ENCODE peak calls at places on chromosomes 13 and 19, in eight cellular contexts. E, I, S, V, X, B, J and F are unnamed samples.

GRCh38 chr13:94120878-94121277 is 358.6 kb downstream of the DCT start:
- DNase-seq in S (no peak), B (no peak), I (no peak), V (no peak), E (no peak), X (no peak), J (no peak), F (no peak)

GRCh38 chr19:11435833-11436313 is 438 bp downstream of the PRKCSH start:
- DNase-seq in I (no peak), X (peak; percentile 44), V (no peak), J (peak; percentile 20), S (peak; percentile 32), B (peak; percentile 65), E (no peak), F (no peak)

GRCh38 chr13:101155920-101156319 is 260.4 kb downstream of the NALCN start:
- DNase-seq in X (no peak), V (no peak), B (no peak), J (peak; percentile 16), S (no peak), E (no peak), I (no peak), F (no peak)

GRCh38 chr19:10836478-10837325 is 690 bp upstream of the TMED1 start:
- DNase-seq in B (peak; percentile 90), X (peak; percentile 94), J (peak; percentile 84), V (peak; percentile 67), E (no peak), S (no peak), I (peak; percentile 92), F (no peak)

GRCh38 chr19:49676136-49676689 is 858 bp upstream of the PRMT1 start:
- DNase-seq in B (peak; percentile 93), J (peak; percentile 97), V (peak; percentile 73), I (no peak), X (no peak), S (peak; percentile 97), E (no peak), F (no peak)

GRCh38 chr13:35888327-35888940 is 242.7 kb downstream of the DCLK1 start:
- DNase-seq in V (no peak), E (no peak), S (no peak), X (no peak), I (no peak), B (no peak), J (peak; percentile 59), F (no peak)

GRCh38 chr19:5627395-5627904 is 4.6 kb downstream of the SAFB start:
- DNase-seq in B (peak; percentile 80), J (peak; percentile 76), I (peak; percentile 74), S (peak; percentile 31), E (no peak), X (no peak), V (peak; percentile 26), F (no peak)

GRCh38 chr13:101453784-101454201 is 1.3 kb downstream of the ITGBL1 start:
- DNase-seq in S (no peak), X (no peak), V (peak; percentile 61), J (no peak), I (peak; percentile 71), E (no peak), B (no peak), F (no peak)

GRCh38 chr13:93797463-93797862 is 570.9 kb downstream of the GPC6 start:
- DNase-seq in I (no peak), E (no peak), X (no peak), J (peak; percentile 8), B (no peak), V (no peak), S (no peak), F (no peak)

GRCh38 chr19:1945899-1946298 is 4.9 kb downstream of the CSNK1G2 start:
- DNase-seq in X (peak; percentile 62), I (no peak), V (peak; percentile 91), E (no peak), S (peak; percentile 44), J (peak; percentile 49), B (peak; percentile 66), F (no peak)

GRCh38 chr19:3721131-3721899 is 13.1 kb downstream of the TJP3 start:
- DNase-seq in X (peak; percentile 98), E (peak; percentile 92), J (peak; percentile 69), S (peak; percentile 81), V (peak; percentile 99), I (peak; percentile 78), B (peak; percentile 97), F (peak; percentile 83)

GRCh38 chr13:49838989-49839388 is 46.5 kb upstream of the KPNA3 start:
- DNase-seq in X (peak; percentile 68), S (no peak), E (no peak), B (no peak), V (no peak), J (no peak), I (no peak), F (no peak)

GRCh38 chr19:55098716-55099556 is 18.5 kb downstream of the PPP1R12C start:
- DNase-seq in J (no peak), V (no peak), E (no peak), B (no peak), I (no peak), X (no peak), S (no peak), F (no peak)

GRCh38 chr19:38744906-38745305 is 632 bp upstream of the CAPN12 start:
- DNase-seq in X (no peak), B (no peak), E (no peak), J (no peak), S (no peak), I (no peak), V (no peak), F (no peak)

GRCh38 chr19:56145698-56146097 is 4.6 kb downstream of the ZNF444 start:
- DNase-seq in J (no peak), E (no peak), S (no peak), X (no peak), V (no peak), B (no peak), I (no peak), F (no peak)

GRCh38 chr13:51523082-51523518 is 61.2 kb upstream of the WDFY2 start:
- DNase-seq in E (no peak), I (no peak), S (peak; percentile 80), B (no peak), V (no peak), X (no peak), J (peak; percentile 88), F (peak; percentile 33)

GRCh38 chr19:27392027-27392632 is 1820.8 kb downstream of the UQCRFS1 start:
- DNase-seq in B (no peak), I (peak; percentile 48), X (no peak), E (no peak), S (no peak), J (no peak), V (no peak), F (no peak)

GRCh38 chr19:15330801-15331418 is 1.4 kb downstream of the BRD4 start:
- DNase-seq in J (peak; percentile 74), I (no peak), V (no peak), B (peak; percentile 51), E (no peak), X (no peak), S (peak; percentile 83), F (peak; percentile 59)

GRCh38 chr13:60379837-60380236 is 17.2 kb upstream of the TDRD3 start:
- DNase-seq in V (no peak), S (no peak), I (no peak), E (no peak), B (no peak), J (no peak), X (no peak), F (no peak)

GRCh38 chr13:31234729-31235128 is 35.0 kb downstream of the B3GLCT start:
- DNase-seq in E (no peak), V (no peak), X (no peak), I (no peak), J (peak; percentile 8), S (no peak), B (no peak), F (no peak)
- TF ChIP-seq CTCF in E (no peak), V (no peak), X (peak; percentile 23), I (no peak), J (peak; percentile 31), S (peak; percentile 45), B (no peak), F (no peak)

GRCh38 chr13:23510979-23511735 is 59.1 kb upstream of the TNFRSF19 start:
- DNase-seq in X (peak; percentile 58), V (peak; percentile 17), J (peak; percentile 50), I (no peak), E (no peak), S (peak; percentile 51), B (no peak), F (no peak)
- TF ChIP-seq CTCF in X (peak; percentile 62), V (no peak), J (peak; percentile 25), I (no peak), E (no peak), S (peak; percentile 24), B (no peak), F (no peak)

GRCh38 chr19:33407140-33407551 is 33.6 kb downstream of the CEBPG start:
- DNase-seq in X (no peak), B (no peak), E (no peak), I (no peak), J (no peak), V (peak; percentile 40), S (no peak), F (no peak)
- TF ChIP-seq CTCF in X (no peak), B (no peak), E (peak; percentile 50), I (no peak), J (no peak), V (no peak), S (no peak), F (peak; percentile 59)

GRCh38 chr13:111854403-111854802 is 212.5 kb upstream of the SOX1 start:
- DNase-seq in V (no peak), J (no peak), B (no peak), E (no peak), I (peak; percentile 44), S (no peak), X (no peak), F (no peak)
- TF ChIP-seq CTCF in V (no peak), J (no peak), B (no peak), E (no peak), I (no peak), S (no peak), X (no peak), F (no peak)

GRCh38 chr13:110089815-110090214 is 217.1 kb downstream of the COL4A1 start:
- DNase-seq in J (no peak), V (no peak), E (no peak), I (no peak), S (no peak), B (no peak), X (no peak), F (no peak)
- TF ChIP-seq CTCF in J (peak; percentile 52), V (peak; percentile 17), E (no peak), I (peak; percentile 27), S (peak; percentile 46), B (no peak), X (peak; percentile 31), F (no peak)

GRCh38 chr13:102800145-102801041 is 1.5 kb downstream of the BIVM start:
- DNase-seq in V (peak; percentile 86), B (peak; percentile 92), S (peak; percentile 79), I (peak; percentile 88), E (peak; percentile 71), X (peak; percentile 93), J (peak; percentile 68), F (peak; percentile 82)
- TF ChIP-seq CTCF in V (peak; percentile 61), B (peak; percentile 79), S (peak; percentile 74), I (peak; percentile 70), E (peak; percentile 69), X (peak; percentile 91), J (peak; percentile 53), F (peak; percentile 82)